ENCODE peak calls at places on chromosomes 13 and 19, in four cellular contexts. One of them, this sample, is unnamed.

GRCh38 chr19:38142176-38143035 is 81.6 kb downstream of the DPF1 start:
- DNase-seq in left ventricle myocardium inferior: peak
- DNase-seq in body of pancreas: peak
- DNase-seq in tibial artery: no peak
- DNase-seq in this sample: peak

GRCh38 chr13:73913043-73913740 is 221.0 kb downstream of the KLF12 start:
- DNase-seq in left ventricle myocardium inferior: no peak
- DNase-seq in tibial artery: no peak
- DNase-seq in body of pancreas: no peak
- DNase-seq in this sample: no peak

GRCh38 chr19:45640849-45641273 is 1.7 kb upstream of the EML2 start:
- DNase-seq in tibial artery: no peak
- DNase-seq in left ventricle myocardium inferior: no peak
- DNase-seq in body of pancreas: peak
- DNase-seq in this sample: peak

GRCh38 chr19:12723383-12723642 is 419 bp downstream of the TNPO2 start:
- DNase-seq in body of pancreas: no peak
- DNase-seq in tibial artery: no peak
- DNase-seq in left ventricle myocardium inferior: no peak
- DNase-seq in this sample: no peak

GRCh38 chr13:77406644-77407440 is 79.9 kb upstream of the MYCBP2 start:
- DNase-seq in left ventricle myocardium inferior: no peak
- DNase-seq in tibial artery: no peak
- DNase-seq in body of pancreas: no peak
- DNase-seq in this sample: no peak

GRCh38 chr19:51333836-51334460 is 8.0 kb downstream of the VSIG10L start:
- DNase-seq in tibial artery: no peak
- DNase-seq in left ventricle myocardium inferior: no peak
- DNase-seq in body of pancreas: no peak
- DNase-seq in this sample: peak

GRCh38 chr13:94329754-94330551 is 149.5 kb downstream of the DCT start:
- DNase-seq in body of pancreas: no peak
- DNase-seq in left ventricle myocardium inferior: no peak
- DNase-seq in tibial artery: peak
- DNase-seq in this sample: no peak

GRCh38 chr19:3923096-3923758 is 9.6 kb upstream of the NMRK2 start:
- DNase-seq in body of pancreas: no peak
- DNase-seq in left ventricle myocardium inferior: no peak
- DNase-seq in tibial artery: no peak
- DNase-seq in this sample: no peak

GRCh38 chr13:111517641-111518010 is 197.2 kb downstream of the TEX29 start:
- DNase-seq in tibial artery: no peak
- DNase-seq in left ventricle myocardium inferior: no peak
- DNase-seq in body of pancreas: no peak
- DNase-seq in this sample: no peak

GRCh38 chr19:4852484-4852883 is 15.0 kb downstream of the PLIN3 start:
- DNase-seq in left ventricle myocardium inferior: no peak
- DNase-seq in tibial artery: no peak
- DNase-seq in body of pancreas: no peak
- DNase-seq in this sample: no peak

GRCh38 chr19:44509478-44509877 is 9.2 kb upstream of the ZNF180 start:
- DNase-seq in tibial artery: no peak
- DNase-seq in body of pancreas: no peak
- DNase-seq in left ventricle myocardium inferior: no peak
- DNase-seq in this sample: no peak

GRCh38 chr19:5943623-5944022 is 29.6 kb downstream of the CAPS start:
- DNase-seq in body of pancreas: no peak
- DNase-seq in tibial artery: no peak
- DNase-seq in left ventricle myocardium inferior: no peak
- DNase-seq in this sample: no peak

GRCh38 chr19:21604941-21605548 is 99.6 kb downstream of the ZNF429 start:
- DNase-seq in body of pancreas: peak
- DNase-seq in tibial artery: no peak
- DNase-seq in left ventricle myocardium inferior: no peak
- DNase-seq in this sample: no peak

GRCh38 chr13:33721719-33722118 is 96.2 kb upstream of the RFC3 start:
- DNase-seq in left ventricle myocardium inferior: no peak
- DNase-seq in tibial artery: no peak
- DNase-seq in body of pancreas: no peak
- DNase-seq in this sample: no peak

GRCh38 chr13:73450583-73450982 is 391.8 kb downstream of the KLF5 start:
- DNase-seq in tibial artery: no peak
- DNase-seq in left ventricle myocardium inferior: no peak
- DNase-seq in body of pancreas: no peak
- DNase-seq in this sample: no peak

GRCh38 chr19:29303035-29303706 is 90.2 kb upstream of the UQCRFS1 start:
- DNase-seq in left ventricle myocardium inferior: no peak
- DNase-seq in tibial artery: no peak
- DNase-seq in body of pancreas: no peak
- DNase-seq in this sample: no peak

GRCh38 chr19:2716722-2717637 is 4.2 kb downstream of the DIRAS1 start:
- DNase-seq in tibial artery: no peak
- DNase-seq in body of pancreas: no peak
- DNase-seq in left ventricle myocardium inferior: no peak
- DNase-seq in this sample: no peak

GRCh38 chr19:1840541-1841115 is 7.7 kb downstream of the REXO1 start:
- DNase-seq in left ventricle myocardium inferior: peak
- DNase-seq in body of pancreas: no peak
- DNase-seq in tibial artery: no peak
- DNase-seq in this sample: no peak

GRCh38 chr19:31074751-31075150 is 274.5 kb downstream of the TSHZ3 start:
- DNase-seq in tibial artery: no peak
- DNase-seq in body of pancreas: no peak
- DNase-seq in left ventricle myocardium inferior: no peak
- DNase-seq in this sample: no peak

GRCh38 chr13:50711449-50711848 is 132.0 kb downstream of the DLEU7 start:
- DNase-seq in body of pancreas: no peak
- DNase-seq in left ventricle myocardium inferior: no peak
- DNase-seq in tibial artery: no peak
- DNase-seq in this sample: no peak

GRCh38 chr13:50714886-50715285 is 128.6 kb downstream of the DLEU7 start:
- DNase-seq in body of pancreas: no peak
- DNase-seq in tibial artery: no peak
- DNase-seq in left ventricle myocardium inferior: no peak
- DNase-seq in this sample: no peak

GRCh38 chr13:50713849-50714248 is 129.6 kb downstream of the DLEU7 start:
- DNase-seq in tibial artery: no peak
- DNase-seq in body of pancreas: no peak
- DNase-seq in left ventricle myocardium inferior: no peak
- DNase-seq in this sample: peak

GRCh38 chr13:50712469-50712868 is 131.0 kb downstream of the DLEU7 start:
- DNase-seq in tibial artery: no peak
- DNase-seq in body of pancreas: no peak
- DNase-seq in left ventricle myocardium inferior: no peak
- DNase-seq in this sample: no peak

GRCh38 chr13:50712882-50713281 is 130.6 kb downstream of the DLEU7 start:
- DNase-seq in tibial artery: no peak
- DNase-seq in left ventricle myocardium inferior: no peak
- DNase-seq in body of pancreas: no peak
- DNase-seq in this sample: no peak
- H3K4me3 ChIP-seq in tibial artery: no peak
- H3K4me3 ChIP-seq in left ventricle myocardium inferior: no peak
- H3K4me3 ChIP-seq in body of pancreas: no peak
- H3K4me3 ChIP-seq in this sample: no peak

GRCh38 chr13:98143601-98144500 is 957 bp downstream of the FARP1 start:
- DNase-seq in tibial artery: peak
- DNase-seq in body of pancreas: peak
- DNase-seq in left ventricle myocardium inferior: peak
- DNase-seq in this sample: no peak
- H3K4me3 ChIP-seq in tibial artery: peak
- H3K4me3 ChIP-seq in body of pancreas: peak
- H3K4me3 ChIP-seq in left ventricle myocardium inferior: peak
- H3K4me3 ChIP-seq in this sample: no peak

GRCh38 chr13:113855931-113856715 is 7.8 kb downstream of the GAS6 start:
- DNase-seq in body of pancreas: no peak
- DNase-seq in left ventricle myocardium inferior: no peak
- DNase-seq in tibial artery: peak
- DNase-seq in this sample: no peak
- H3K4me3 ChIP-seq in body of pancreas: no peak
- H3K4me3 ChIP-seq in left ventricle myocardium inferior: peak
- H3K4me3 ChIP-seq in tibial artery: no peak
- H3K4me3 ChIP-seq in this sample: no peak

DNA sequence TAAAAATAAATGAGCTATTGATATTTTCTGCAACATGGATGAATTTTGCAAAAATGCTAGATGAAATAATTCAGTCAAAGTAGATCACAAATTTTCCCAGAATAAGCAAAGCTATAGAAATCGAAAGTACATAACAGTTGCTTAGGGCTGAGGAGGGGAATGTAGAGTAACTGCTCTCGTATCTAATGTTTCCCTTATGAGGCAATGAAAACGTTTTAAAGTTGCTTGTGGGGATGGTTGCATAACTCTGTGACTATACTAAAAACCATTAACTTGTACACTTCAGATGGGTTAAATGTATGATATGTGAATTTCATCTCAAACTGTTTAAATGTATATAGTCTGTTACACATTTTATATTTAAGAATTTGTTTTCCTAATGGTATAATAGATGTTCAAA is 231.7 kb downstream of the GGACT start:
- DNase-seq in left ventricle myocardium inferior: no peak
- DNase-seq in tibial artery: no peak
- DNase-seq in body of pancreas: no peak
- DNase-seq in this sample: no peak
- H3K4me3 ChIP-seq in left ventricle myocardium inferior: no peak
- H3K4me3 ChIP-seq in tibial artery: no peak
- H3K4me3 ChIP-seq in body of pancreas: no peak
- H3K4me3 ChIP-seq in this sample: no peak

GRCh38 chr19:17550076-17550667 is 5.3 kb upstream of the COLGALT1 start:
- DNase-seq in left ventricle myocardium inferior: no peak
- DNase-seq in tibial artery: no peak
- DNase-seq in body of pancreas: no peak
- DNase-seq in this sample: no peak

GRCh38 chr19:17555929-17556813 is 722 bp downstream of the COLGALT1 start:
- DNase-seq in tibial artery: peak
- DNase-seq in left ventricle myocardium inferior: peak
- DNase-seq in body of pancreas: peak
- DNase-seq in this sample: no peak

GRCh38 chr19:17554968-17555479 is 425 bp upstream of the COLGALT1 start:
- DNase-seq in left ventricle myocardium inferior: no peak
- DNase-seq in tibial artery: no peak
- DNase-seq in body of pancreas: no peak
- DNase-seq in this sample: no peak

GRCh38 chr19:17555480-17555928 is at the start of gene COLGALT1:
- DNase-seq in tibial artery: peak
- DNase-seq in left ventricle myocardium inferior: peak
- DNase-seq in body of pancreas: peak
- DNase-seq in this sample: peak

DNA sequence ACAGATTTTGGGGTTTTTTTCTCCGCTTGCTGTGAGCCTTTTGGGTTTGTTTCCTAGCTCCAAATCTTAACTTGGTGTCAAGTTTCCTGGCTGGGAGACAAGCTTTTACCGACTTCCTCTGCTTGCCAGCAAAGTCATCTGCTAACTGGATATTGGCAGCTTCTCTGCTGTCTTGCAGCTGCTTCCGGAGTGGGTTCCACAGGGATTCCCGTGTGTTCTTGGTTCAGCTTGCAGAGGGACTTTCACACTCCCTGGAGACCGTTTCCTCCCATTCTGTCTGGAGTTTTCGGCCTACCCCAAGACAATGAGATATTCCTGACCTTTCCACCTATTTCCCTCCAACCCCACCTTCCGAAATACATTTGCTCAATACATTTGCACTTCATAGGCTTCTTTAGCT is 2.2 kb upstream of the COLGALT1 start:
- DNase-seq in tibial artery: peak
- DNase-seq in body of pancreas: peak
- DNase-seq in left ventricle myocardium inferior: peak
- DNase-seq in this sample: no peak
- H3K4me3 ChIP-seq in tibial artery: no peak
- H3K4me3 ChIP-seq in body of pancreas: no peak
- H3K4me3 ChIP-seq in left ventricle myocardium inferior: no peak
- H3K4me3 ChIP-seq in this sample: no peak

GRCh38 chr19:17998827-17999150 is 9.2 kb upstream of the ARRDC2 start:
- DNase-seq in body of pancreas: no peak
- DNase-seq in left ventricle myocardium inferior: no peak
- DNase-seq in tibial artery: peak
- DNase-seq in this sample: no peak

GRCh38 chr19:17999685-18000479 is 8.1 kb upstream of the ARRDC2 start:
- DNase-seq in tibial artery: peak
- DNase-seq in body of pancreas: no peak
- DNase-seq in left ventricle myocardium inferior: no peak
- DNase-seq in this sample: no peak

GRCh38 chr19:17996826-17997316 is 11.1 kb upstream of the ARRDC2 start:
- DNase-seq in body of pancreas: peak
- DNase-seq in tibial artery: peak
- DNase-seq in left ventricle myocardium inferior: peak
- DNase-seq in this sample: peak

GRCh38 chr19:18000480-18000980 is 7.4 kb upstream of the ARRDC2 start:
- DNase-seq in left ventricle myocardium inferior: no peak
- DNase-seq in body of pancreas: no peak
- DNase-seq in tibial artery: no peak
- DNase-seq in this sample: no peak

DNA sequence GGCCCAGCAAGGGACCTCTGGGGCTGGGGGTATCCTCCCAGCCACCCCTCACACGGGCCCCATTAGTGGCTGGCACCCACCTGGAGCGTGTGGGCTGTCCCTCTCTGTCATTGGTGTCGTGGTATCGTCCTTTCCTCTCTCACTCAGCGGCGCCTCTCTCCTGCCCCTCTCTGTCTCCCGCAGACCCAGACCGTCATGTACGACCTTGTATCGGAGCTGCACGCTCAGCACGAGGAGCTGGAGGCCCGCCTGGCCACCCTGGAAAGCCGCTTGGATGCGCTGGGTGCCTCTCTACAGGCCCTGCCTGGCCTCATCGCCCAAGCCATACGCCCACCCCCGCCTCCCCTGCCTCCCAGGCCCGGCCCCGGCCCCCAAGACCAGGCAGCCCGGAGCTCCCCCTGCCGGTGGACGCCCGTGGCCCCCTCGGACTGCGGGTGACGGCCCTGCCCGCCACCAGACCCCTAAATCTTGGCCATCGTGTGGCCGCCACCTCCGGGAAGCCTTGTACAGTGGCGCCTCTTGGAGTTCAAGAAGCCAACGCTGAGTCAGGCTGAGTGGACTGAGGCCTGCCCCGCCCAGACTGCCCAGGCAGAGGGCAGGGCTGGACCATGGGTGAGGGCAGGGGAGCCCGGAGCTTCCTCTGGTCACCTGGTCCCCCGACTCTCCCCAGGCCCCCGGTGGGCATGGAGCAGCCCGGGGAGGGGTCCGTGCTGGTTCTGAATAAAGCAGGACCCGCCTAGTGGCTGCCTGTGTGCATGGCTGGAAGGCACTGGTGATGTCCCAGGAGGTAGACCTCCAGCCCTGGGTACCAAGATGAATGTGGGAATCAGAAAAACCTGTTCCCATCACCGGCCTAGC is 9.8 kb upstream of the ARRDC2 start:
- DNase-seq in left ventricle myocardium inferior: no peak
- DNase-seq in body of pancreas: no peak
- DNase-seq in tibial artery: peak
- DNase-seq in this sample: no peak
- H3K4me3 ChIP-seq in left ventricle myocardium inferior: no peak
- H3K4me3 ChIP-seq in body of pancreas: no peak
- H3K4me3 ChIP-seq in tibial artery: no peak
- H3K4me3 ChIP-seq in this sample: no peak

This sample was measured in Jurkat, Clone E6-1.